ENCODE peak calls at places on chromosomes 7 and 10, in six cellular contexts. H is A549, C is IMR-90, J is HepG2, Y is GM12878, G is K562. K is an unnamed sample.

GRCh38 chr10:8544057-8544380 is 489.5 kb downstream of the GATA3 start:
- DNase-seq in H (no peak), C (no peak), J (no peak), Y (no peak), G (no peak), K (no peak)

GRCh38 chr10:79237801-79238520 is 109.3 kb upstream of the PPIF start:
- DNase-seq in H (no peak), C (no peak), J (no peak), Y (no peak), G (no peak), K (no peak)

GRCh38 chr7:91913612-91914011 is 27.1 kb upstream of the AKAP9 start:
- DNase-seq in H (no peak), C (peak; percentile 52), J (no peak), Y (no peak), G (no peak), K (no peak)

GRCh38 chr7:118182618-118183253 is 1.2 kb upstream of the LSM8 start:
- DNase-seq in H (no peak), C (no peak), J (no peak), Y (no peak), G (no peak), K (no peak)

GRCh38 chr7:6453737-6454136 is 6.0 kb upstream of the DAGLB start:
- DNase-seq in H (peak; percentile 84), C (peak; percentile 93), J (peak; percentile 14), Y (no peak), G (no peak), K (no peak)

GRCh38 chr7:25926009-25926408 is 226.0 kb upstream of the NFE2L3 start:
- DNase-seq in H (no peak), C (no peak), J (peak; percentile 10), Y (no peak), G (no peak), K (no peak)

GRCh38 chr10:110076559-110077318 is 69.0 kb downstream of the ADD3 start:
- DNase-seq in H (peak; percentile 68), C (peak; percentile 68), J (peak; percentile 93), Y (peak; percentile 76), G (peak; percentile 11), K (no peak)

GRCh38 chr7:39952378-39952777 is 2.3 kb downstream of the CDK13 start:
- DNase-seq in H (no peak), C (peak; percentile 54), J (no peak), Y (no peak), G (no peak), K (no peak)

GRCh38 chr10:92689663-92690210 is at the start of gene HHEX:
- DNase-seq in H (peak; percentile 78), C (peak; percentile 76), J (peak; percentile 56), Y (no peak), G (peak; percentile 89), K (peak; percentile 83)

GRCh38 chr10:132066186-132066585 is 440 bp downstream of the JAKMIP3 start:
- DNase-seq in H (no peak), C (no peak), J (no peak), Y (no peak), G (no peak), K (no peak)

GRCh38 chr10:16987129-16987670 is 142.4 kb downstream of the CUBN start:
- DNase-seq in H (no peak), C (peak; percentile 87), J (no peak), Y (no peak), G (no peak), K (no peak)

GRCh38 chr10:121988361-121989324 is at the start of gene TACC2:
- DNase-seq in H (no peak), C (no peak), J (peak; percentile 46), Y (no peak), G (no peak), K (no peak)

DNA sequence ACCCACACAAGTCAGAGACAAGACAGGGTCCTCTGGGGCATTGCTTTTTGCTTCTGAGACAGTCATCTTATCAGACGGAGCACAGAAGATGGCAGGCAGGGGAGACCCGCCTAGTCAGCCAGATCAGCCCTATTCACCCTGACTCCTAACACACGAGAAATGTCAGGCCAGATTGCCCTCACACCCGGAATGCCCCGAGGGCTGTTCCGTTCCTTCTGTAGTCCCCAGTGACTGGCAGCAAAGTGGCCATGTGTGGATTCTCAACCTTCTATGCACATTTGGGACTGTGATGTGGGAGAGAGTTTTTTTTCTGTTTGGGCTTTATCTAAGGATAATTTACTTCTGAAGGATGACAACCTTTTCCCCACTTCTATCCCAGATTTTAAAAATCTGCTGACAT is 35.5 kb upstream of the TBX20 start:
- DNase-seq in H (no peak), C (no peak), J (no peak), Y (no peak), G (no peak), K (no peak)
- TF ChIP-seq BHLHE40 in H (no peak), C (no peak), J (no peak), Y (no peak), G (no peak), K (no peak)

DNA sequence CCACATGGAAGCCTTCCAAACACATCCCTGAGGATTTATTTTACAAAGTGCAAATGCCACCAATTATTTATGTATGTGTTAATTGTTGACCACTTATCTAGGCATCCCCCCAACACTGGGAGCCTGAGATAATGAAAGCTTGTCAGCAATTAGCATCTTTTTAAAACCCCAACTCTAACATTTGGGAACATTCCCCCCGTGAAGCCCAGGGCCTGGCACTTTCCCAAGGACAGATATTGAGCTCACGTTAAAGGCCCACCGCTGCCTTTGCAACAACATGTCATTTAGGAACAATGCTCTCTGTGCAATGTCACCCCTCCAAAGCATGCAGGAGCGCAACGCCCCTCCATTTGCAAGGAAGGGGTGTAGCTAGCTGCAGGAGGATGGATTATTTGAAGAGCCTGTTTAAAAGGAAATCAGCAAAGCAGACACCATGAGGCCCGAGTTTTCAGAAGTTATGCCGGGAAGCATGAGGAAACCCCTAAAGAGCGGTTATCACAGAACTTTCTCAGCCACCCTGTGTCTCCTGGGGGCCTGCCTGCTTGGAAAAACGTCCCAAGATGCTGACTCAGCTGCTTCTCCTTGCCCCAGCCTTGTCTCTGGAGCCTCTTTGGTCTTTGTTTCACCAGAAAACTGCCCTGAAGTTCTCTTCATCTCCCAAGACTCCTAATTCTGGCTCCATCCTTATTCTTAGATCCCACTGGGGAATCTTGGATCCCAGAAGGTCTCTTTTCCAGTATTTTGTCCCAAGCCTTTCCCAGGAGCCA is 444.0 kb downstream of the GRID1 start:
- DNase-seq in H (no peak), C (no peak), J (no peak), Y (no peak), G (no peak), K (no peak)
- TF ChIP-seq BHLHE40 in H (no peak), C (no peak), J (no peak), Y (no peak), G (no peak), K (no peak)

DNA sequence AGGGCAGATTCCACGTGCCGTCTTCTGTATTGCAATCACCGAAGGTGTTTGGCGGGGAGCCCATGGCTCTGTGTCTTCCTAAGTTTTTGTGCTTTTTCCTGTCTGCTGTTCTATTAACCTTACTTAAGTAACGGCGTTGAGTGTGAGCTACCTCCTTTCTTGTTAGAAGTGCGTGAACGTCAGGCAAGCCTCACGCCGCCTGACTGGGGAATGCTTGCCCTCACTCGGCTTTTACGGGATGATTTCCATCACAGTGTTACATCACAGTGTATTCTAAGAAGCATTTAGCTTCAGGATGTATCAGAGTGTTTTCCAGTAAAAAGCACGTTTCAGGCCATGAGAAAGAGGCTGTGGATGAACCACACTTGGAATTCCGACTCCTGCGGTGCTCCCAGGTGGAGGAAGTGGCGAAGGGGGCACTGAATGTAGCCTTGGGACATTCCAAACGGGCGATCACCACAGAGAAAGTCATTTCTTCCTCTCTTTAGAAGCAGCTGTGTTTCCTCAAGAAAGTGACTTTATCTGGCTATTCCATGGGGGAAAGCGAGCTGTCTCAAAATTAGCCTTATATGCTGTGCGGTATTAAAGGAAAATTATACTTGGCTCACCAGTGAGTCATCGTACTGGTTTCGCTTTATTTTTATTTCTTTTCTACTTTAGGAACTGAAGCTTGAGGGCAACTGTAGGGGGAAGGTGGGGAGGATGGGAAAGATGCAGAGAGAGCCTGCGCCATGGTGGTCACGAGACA is 290.7 kb downstream of the KLF6 start:
- DNase-seq in H (no peak), C (peak; percentile 18), J (no peak), Y (no peak), G (no peak), K (no peak)
- TF ChIP-seq BHLHE40 in H (no peak), C (no peak), J (no peak), Y (no peak), G (no peak), K (no peak)

DNA sequence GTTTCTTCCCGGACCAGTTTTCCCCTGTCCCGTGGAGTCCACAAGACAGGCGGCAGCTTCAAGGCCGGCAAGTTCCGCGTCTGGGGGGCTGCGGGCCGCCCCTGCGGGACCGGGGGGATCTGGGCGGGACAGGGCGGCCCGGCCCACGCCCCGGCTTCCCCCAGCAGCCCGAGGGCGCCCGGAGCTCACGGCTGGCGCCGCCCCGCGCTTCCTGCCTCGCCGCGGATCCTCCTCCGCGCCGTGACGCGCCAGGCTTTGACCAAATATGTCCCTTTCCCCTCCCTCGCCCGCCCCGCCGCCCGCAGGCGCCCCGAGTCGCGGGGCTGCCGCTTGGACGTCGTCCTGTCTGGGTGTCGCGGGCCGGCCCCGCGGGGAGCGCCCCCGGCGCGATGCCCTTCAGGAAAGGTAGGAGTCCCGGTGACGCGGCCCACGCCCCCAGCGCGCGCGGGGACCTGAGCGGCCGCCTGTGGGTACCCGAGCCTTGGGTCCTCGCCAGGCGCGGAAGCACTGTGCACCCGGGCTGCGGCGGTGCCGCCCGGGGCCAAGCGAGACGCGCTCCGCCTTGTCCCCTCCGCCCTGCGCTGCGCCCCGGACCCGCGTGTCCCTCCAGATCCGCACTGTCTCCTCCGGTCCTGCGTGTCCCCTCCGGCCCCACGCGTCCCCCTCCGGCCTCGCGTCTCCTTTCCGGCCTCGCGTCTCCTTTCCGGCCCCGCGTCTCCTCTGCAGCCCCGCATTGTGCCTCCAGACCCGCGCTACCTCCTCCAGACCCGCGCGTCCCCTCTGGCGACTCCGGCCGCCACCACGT is 56.0 kb downstream of the RBM17 start:
- DNase-seq in H (peak; percentile 77), C (peak; percentile 82), J (peak; percentile 25), Y (no peak), G (peak; percentile 85), K (peak; percentile 79)
- TF ChIP-seq BHLHE40 in H (no peak), C (no peak), J (no peak), Y (no peak), G (no peak), K (no peak)

GRCh38 chr7:79272066-79272669 is 181.3 kb downstream of the MAGI2 start:
- DNase-seq in H (peak; percentile 63), C (peak; percentile 70), J (peak; percentile 30), Y (no peak), G (peak; percentile 13), K (peak; percentile 27)
- TF ChIP-seq BHLHE40 in H (no peak), C (no peak), J (no peak), Y (no peak), G (no peak), K (no peak)

GRCh38 chr7:147509052-147509480 is 1081.5 kb upstream of the C7orf33 start:
- DNase-seq in H (peak; percentile 11), C (peak; percentile 44), J (no peak), Y (no peak), G (no peak), K (no peak)
- TF ChIP-seq BHLHE40 in H (no peak), C (no peak), J (no peak), Y (no peak), G (no peak), K (no peak)

K was measured in HEK293T.